ENCODE peak calls at places on chromosomes 4 and X, in nine cellular contexts. One of them, this sample, is unnamed.

GRCh38 chr4:57305836-57306235 is 195.7 kb upstream of the IGFBP7 start:
- DNase-seq in heart right ventricle: no peak
- DNase-seq in MV-4-11: no peak
- DNase-seq in psoas muscle: no peak
- DNase-seq in CD8-positive, alpha-beta memory T cell: no peak
- DNase-seq in ecto neural progenitor cell: no peak
- DNase-seq in GM20000: no peak
- DNase-seq in A172: no peak
- DNase-seq in HCT116: no peak
- DNase-seq in this sample: no peak

GRCh38 chrX:46298821-46299220 is 246.4 kb downstream of the ZNF674 start:
- DNase-seq in heart right ventricle: no peak
- DNase-seq in MV-4-11: no peak
- DNase-seq in psoas muscle: no peak
- DNase-seq in CD8-positive, alpha-beta memory T cell: no peak
- DNase-seq in ecto neural progenitor cell: no peak
- DNase-seq in GM20000: no peak
- DNase-seq in A172: no peak
- DNase-seq in HCT116: no peak
- DNase-seq in this sample: no peak

GRCh38 chr4:120922390-120923200 is at the start of gene PRDM5:
- DNase-seq in heart right ventricle: peak
- DNase-seq in MV-4-11: no peak
- DNase-seq in psoas muscle: peak
- DNase-seq in CD8-positive, alpha-beta memory T cell: peak
- DNase-seq in ecto neural progenitor cell: peak
- DNase-seq in GM20000: peak
- DNase-seq in A172: peak
- DNase-seq in HCT116: no peak
- DNase-seq in this sample: peak

GRCh38 chr4:61911313-61911756 is 711.2 kb downstream of the ADGRL3 start:
- DNase-seq in heart right ventricle: no peak
- DNase-seq in MV-4-11: peak
- DNase-seq in psoas muscle: no peak
- DNase-seq in CD8-positive, alpha-beta memory T cell: no peak
- DNase-seq in ecto neural progenitor cell: no peak
- DNase-seq in GM20000: no peak
- DNase-seq in A172: no peak
- DNase-seq in HCT116: no peak
- DNase-seq in this sample: no peak

GRCh38 chr4:98564847-98565246 is 93.6 kb downstream of the TSPAN5 start:
- DNase-seq in heart right ventricle: no peak
- DNase-seq in MV-4-11: no peak
- DNase-seq in psoas muscle: no peak
- DNase-seq in CD8-positive, alpha-beta memory T cell: no peak
- DNase-seq in ecto neural progenitor cell: no peak
- DNase-seq in GM20000: no peak
- DNase-seq in A172: no peak
- DNase-seq in HCT116: no peak
- DNase-seq in this sample: no peak

GRCh38 chrX:11886745-11887144 is 128.7 kb downstream of the MSL3 start:
- DNase-seq in heart right ventricle: no peak
- DNase-seq in MV-4-11: no peak
- DNase-seq in psoas muscle: no peak
- DNase-seq in CD8-positive, alpha-beta memory T cell: no peak
- DNase-seq in ecto neural progenitor cell: no peak
- DNase-seq in GM20000: no peak
- DNase-seq in A172: peak
- DNase-seq in HCT116: no peak
- DNase-seq in this sample: no peak

GRCh38 chr4:134700251-134700650 is 498.7 kb upstream of the PABPC4L start:
- DNase-seq in heart right ventricle: no peak
- DNase-seq in MV-4-11: no peak
- DNase-seq in psoas muscle: no peak
- DNase-seq in CD8-positive, alpha-beta memory T cell: no peak
- DNase-seq in ecto neural progenitor cell: no peak
- DNase-seq in GM20000: no peak
- DNase-seq in A172: no peak
- DNase-seq in HCT116: no peak
- DNase-seq in this sample: no peak

GRCh38 chrX:132837971-132838370 is 120.5 kb downstream of the HS6ST2 start:
- DNase-seq in heart right ventricle: no peak
- DNase-seq in MV-4-11: no peak
- DNase-seq in psoas muscle: no peak
- DNase-seq in CD8-positive, alpha-beta memory T cell: no peak
- DNase-seq in ecto neural progenitor cell: no peak
- DNase-seq in GM20000: no peak
- DNase-seq in A172: no peak
- DNase-seq in HCT116: no peak
- DNase-seq in this sample: no peak

GRCh38 chr4:120685756-120686278 is 236.7 kb downstream of the PRDM5 start:
- DNase-seq in heart right ventricle: no peak
- DNase-seq in MV-4-11: no peak
- DNase-seq in psoas muscle: no peak
- DNase-seq in CD8-positive, alpha-beta memory T cell: no peak
- DNase-seq in ecto neural progenitor cell: no peak
- DNase-seq in GM20000: no peak
- DNase-seq in A172: no peak
- DNase-seq in HCT116: no peak
- DNase-seq in this sample: no peak

GRCh38 chr4:77126844-77127614 is 30.0 kb upstream of the CCNG2 start:
- DNase-seq in heart right ventricle: no peak
- DNase-seq in MV-4-11: peak
- DNase-seq in psoas muscle: no peak
- DNase-seq in CD8-positive, alpha-beta memory T cell: no peak
- DNase-seq in ecto neural progenitor cell: no peak
- DNase-seq in GM20000: peak
- DNase-seq in A172: no peak
- DNase-seq in HCT116: no peak
- DNase-seq in this sample: peak